ENCODE peak calls at places on chromosome 2, in seven cellular contexts. T, K, O, U, H, Q and I are unnamed samples.
A peak's percentile ranks its signal among the peaks of the same experiment; 100 is the strongest.

GRCh38 chr2:67374481-67374880 is 22.7 kb upstream of the ETAA1 start:
- DNase-seq in T (no peak), K (no peak), O (no peak), U (no peak), H (peak; percentile 72), Q (no peak), I (no peak)

GRCh38 chr2:228426502-228427216 is 245.2 kb upstream of the SPHKAP start:
- DNase-seq in T (no peak), K (no peak), O (no peak), U (no peak), H (no peak), Q (no peak), I (no peak)

GRCh38 chr2:3282056-3282998 is 95.3 kb downstream of the EIPR1 start:
- DNase-seq in T (peak; percentile 10), K (no peak), O (no peak), U (no peak), H (peak; percentile 13), Q (peak; percentile 71), I (no peak)

GRCh38 chr2:15909157-15909556 is 31.2 kb upstream of the MYCN start:
- DNase-seq in T (no peak), K (no peak), O (no peak), U (no peak), H (no peak), Q (no peak), I (no peak)

GRCh38 chr2:84969511-84970265 is 1.3 kb upstream of the KCMF1 start:
- DNase-seq in T (no peak), K (no peak), O (no peak), U (peak; percentile 32), H (peak; percentile 38), Q (no peak), I (no peak)

GRCh38 chr2:215712219-215712849 is 276.5 kb upstream of the FN1 start:
- DNase-seq in T (no peak), K (no peak), O (no peak), U (no peak), H (no peak), Q (no peak), I (no peak)

GRCh38 chr2:213609570-213610170 is 325.4 kb downstream of the SPAG16 start:
- DNase-seq in T (no peak), K (no peak), O (no peak), U (no peak), H (no peak), Q (no peak), I (no peak)

GRCh38 chr2:21030983-21031968 is 12.6 kb downstream of the APOB start:
- DNase-seq in T (no peak), K (no peak), O (no peak), U (no peak), H (no peak), Q (no peak), I (no peak)

GRCh38 chr2:61550375-61551209 is 12.4 kb upstream of the XPO1 start:
- DNase-seq in T (no peak), K (no peak), O (no peak), U (no peak), H (no peak), Q (no peak), I (no peak)

GRCh38 chr2:64807417-64807816 is 153.7 kb upstream of the SERTAD2 start:
- DNase-seq in T (no peak), K (no peak), O (no peak), U (peak; percentile 51), H (peak; percentile 95), Q (no peak), I (peak; percentile 45)

GRCh38 chr2:88656690-88657089 is 29.4 kb upstream of the EIF2AK3 start:
- DNase-seq in T (no peak), K (no peak), O (no peak), U (no peak), H (peak; percentile 37), Q (no peak), I (no peak)

GRCh38 chr2:63438171-63438570 is 150.1 kb downstream of the WDPCP start:
- DNase-seq in T (no peak), K (no peak), O (no peak), U (no peak), H (peak; percentile 33), Q (no peak), I (no peak)

GRCh38 chr2:29921560-29921915 is at the start of gene ALK:
- DNase-seq in T (peak; percentile 87), K (peak; percentile 97), O (peak; percentile 96), U (peak; percentile 92), H (peak; percentile 69), Q (peak; percentile 83), I (peak; percentile 77)

GRCh38 chr2:70828914-70829824 is 6.4 kb downstream of the CD207 start:
- DNase-seq in T (no peak), K (no peak), O (no peak), U (no peak), H (peak; percentile 81), Q (no peak), I (no peak)

GRCh38 chr2:141968377-141968920 is 162.4 kb downstream of the LRP1B start:
- DNase-seq in T (no peak), K (no peak), O (no peak), U (no peak), H (peak; percentile 33), Q (no peak), I (no peak)

GRCh38 chr2:174573621-174574081 is 24.0 kb downstream of the WIPF1 start:
- DNase-seq in T (no peak), K (no peak), O (no peak), U (no peak), H (no peak), Q (peak; percentile 86), I (no peak)

GRCh38 chr2:219287569-219288265 is 8.6 kb downstream of the DNAJB2 start:
- DNase-seq in T (no peak), K (no peak), O (peak; percentile 41), U (no peak), H (no peak), Q (no peak), I (peak; percentile 12)

GRCh38 chr2:101113441-101114267 is 37.5 kb downstream of the TBC1D8 start:
- DNase-seq in T (peak; percentile 48), K (peak; percentile 30), O (no peak), U (no peak), H (peak; percentile 81), Q (no peak), I (no peak)

GRCh38 chr2:133755515-133756311 is 187.4 kb upstream of the NCKAP5 start:
- DNase-seq in T (no peak), K (no peak), O (no peak), U (no peak), H (peak; percentile 95), Q (no peak), I (no peak)

GRCh38 chr2:20350105-20350712 is 435 bp downstream of the PUM2 start:
- DNase-seq in T (peak; percentile 37), K (peak; percentile 65), O (peak; percentile 81), U (peak; percentile 52), H (no peak), Q (peak; percentile 93), I (peak; percentile 63)

GRCh38 chr2:169015943-169016342 is 15.2 kb downstream of the ABCB11 start:
- DNase-seq in T (no peak), K (no peak), O (peak; percentile 49), U (no peak), H (no peak), Q (no peak), I (no peak)

GRCh38 chr2:240722796-240723735 is 31.4 kb downstream of the AQP12A start:
- DNase-seq in T (no peak), K (no peak), O (peak; percentile 12), U (no peak), H (no peak), Q (no peak), I (no peak)

GRCh38 chr2:191302459-191303155 is 57.4 kb downstream of the MYO1B start:
- DNase-seq in T (no peak), K (no peak), O (no peak), U (peak; percentile 20), H (peak; percentile 31), Q (no peak), I (peak; percentile 7)
- TF ChIP-seq CTCF in T (no peak), K (no peak), O (peak; percentile 7), U (peak; percentile 47), H (peak; percentile 27), Q (no peak), I (peak; percentile 20)

DNA sequence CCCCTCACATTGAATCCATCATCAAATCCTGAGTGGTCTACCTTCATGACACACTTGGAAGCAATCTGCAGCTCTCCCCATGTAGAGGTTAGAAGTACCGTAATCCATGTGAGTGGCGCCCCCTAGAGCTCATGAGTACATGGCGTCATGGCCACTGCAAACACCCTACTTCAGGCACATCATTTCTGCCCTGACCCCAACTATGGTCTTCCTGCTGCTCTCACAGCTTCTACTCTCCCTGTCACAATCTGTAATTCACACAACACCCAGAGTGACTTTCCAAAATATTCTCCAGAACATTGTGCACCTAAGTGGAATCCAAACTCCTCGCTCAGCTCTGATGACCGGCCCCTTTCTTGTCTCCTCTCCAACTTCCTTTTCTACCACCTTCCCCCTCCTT is 141.9 kb downstream of the ANKRD44 start:
- DNase-seq in T (peak; percentile 75), K (peak; percentile 87), O (peak; percentile 40), U (no peak), H (peak; percentile 80), Q (peak; percentile 88), I (peak; percentile 73)
- TF ChIP-seq CTCF in T (peak; percentile 51), K (peak; percentile 86), O (peak; percentile 56), U (peak; percentile 50), H (peak; percentile 77), Q (peak; percentile 67), I (peak; percentile 85)

DNA sequence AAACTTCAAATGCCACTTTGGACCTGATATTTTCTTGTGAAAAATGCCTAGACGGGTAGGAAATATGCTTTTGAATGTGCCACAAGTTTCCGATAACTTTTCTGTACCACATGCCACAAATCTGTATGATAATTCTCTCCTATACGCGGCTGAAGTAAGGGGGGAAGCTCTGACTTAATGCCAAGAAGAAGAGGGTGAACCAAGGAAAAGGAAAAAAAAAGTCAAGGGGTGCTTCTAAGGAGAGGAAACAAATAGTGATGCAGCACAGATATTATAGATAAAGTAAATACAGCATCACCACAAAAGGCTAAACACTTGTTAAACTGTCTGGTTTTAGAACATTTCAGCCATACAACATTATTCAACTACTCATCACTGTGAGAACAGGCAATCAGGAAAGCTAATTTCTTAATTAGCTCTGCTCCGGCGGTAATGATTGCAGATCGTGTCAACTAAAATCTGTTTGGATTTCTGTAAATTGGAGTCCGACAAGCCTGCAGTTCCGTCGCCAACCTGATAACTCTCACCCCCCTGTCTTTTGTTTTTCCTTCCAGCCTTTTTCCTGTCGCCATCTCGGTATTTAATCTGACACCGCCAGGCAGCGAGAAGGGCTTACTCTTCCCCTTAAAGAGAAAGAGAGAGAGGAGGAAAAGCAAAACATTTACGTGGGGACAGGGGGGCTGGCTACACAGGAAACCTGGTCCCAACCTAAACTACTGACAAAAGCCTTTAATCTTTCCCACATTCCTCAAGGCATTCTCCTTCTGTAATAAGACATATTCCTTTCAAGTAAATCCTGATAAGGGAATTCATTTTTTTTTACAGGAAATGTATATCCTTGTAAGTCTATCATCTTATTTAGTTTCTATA is 67.5 kb downstream of the ZEB2 start:
- DNase-seq in T (no peak), K (peak; percentile 29), O (peak; percentile 46), U (no peak), H (peak; percentile 64), Q (no peak), I (no peak)
- TF ChIP-seq CTCF in T (peak; percentile 12), K (no peak), O (no peak), U (no peak), H (peak; percentile 32), Q (no peak), I (no peak)

DNA sequence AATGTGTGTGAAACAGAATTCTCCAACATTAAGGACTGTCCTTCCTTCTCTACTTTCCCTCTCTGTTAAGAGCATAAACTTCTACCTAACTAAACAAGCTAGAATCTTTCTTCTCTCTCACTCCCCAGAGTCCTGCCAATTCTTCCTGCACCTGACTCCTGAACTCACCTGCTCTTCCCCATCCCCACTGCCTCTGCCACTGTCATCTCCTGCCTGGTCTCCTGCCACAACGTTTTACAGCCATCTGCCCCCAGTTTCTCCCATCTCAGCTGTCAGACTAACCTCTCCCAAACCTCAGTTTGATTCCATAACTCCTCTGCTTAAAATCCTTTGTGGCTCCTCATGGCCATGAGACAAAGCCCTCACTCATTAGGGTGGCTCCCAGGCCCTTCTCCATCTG is 288.3 kb upstream of the FBXO11 start:
- DNase-seq in T (no peak), K (no peak), O (no peak), U (no peak), H (no peak), Q (no peak), I (no peak)
- TF ChIP-seq CTCF in T (no peak), K (no peak), O (no peak), U (no peak), H (no peak), Q (no peak), I (no peak)